ENCODE peak calls at places on chromosome 11, in ten cellular contexts. M is naive thymus-derived CD8-positive, alpha-beta T cell; T is fibroblast of lung; N is ACHN; Z is Right ventricle myocardium superior; H is posterior cingulate gyrus; U is cortex of kidney; X is epithelial cell of esophagus; P is iPS-NIHi11; C is NCI-H510A. O is an unnamed sample.

GRCh38 chr11:47886096-47886495 is 37.9 kb upstream of the NUP160 start:
- DNase-seq in Z (no peak), N (no peak), T (peak; percentile 63), M (no peak), U (no peak), P (no peak), C (no peak), X (peak; percentile 19), H (no peak), O (peak; percentile 86)

GRCh38 chr11:13207270-13207664 is 70.3 kb upstream of the BMAL1 start:
- DNase-seq in U (no peak), C (no peak), Z (no peak), X (peak; percentile 45), N (no peak), H (no peak), M (no peak), P (no peak), T (no peak), O (no peak)

GRCh38 chr11:9901931-9902330 is 238.1 kb downstream of the SWAP70 start:
- DNase-seq in H (no peak), U (no peak), C (no peak), P (no peak), X (no peak), N (no peak), M (no peak), Z (no peak), T (no peak), O (no peak)

GRCh38 chr11:46308632-46309419 is 31.4 kb downstream of the CREB3L1 start:
- DNase-seq in T (peak; percentile 74), H (peak; percentile 96), Z (peak; percentile 91), P (peak; percentile 84), U (no peak), M (peak; percentile 48), N (peak; percentile 66), C (no peak), X (peak; percentile 75), O (peak; percentile 79)

GRCh38 chr11:61978703-61979661 is 11.5 kb upstream of the FTH1 start:
- DNase-seq in H (peak; percentile 57), M (no peak), T (peak; percentile 68), Z (no peak), N (no peak), U (no peak), C (no peak), P (no peak), X (peak; percentile 77), O (peak; percentile 68)

GRCh38 chr11:131770801-131771200 is 400.4 kb downstream of the NTM start:
- DNase-seq in P (no peak), N (no peak), U (no peak), Z (no peak), X (no peak), T (peak; percentile 37), M (no peak), H (no peak), C (no peak), O (peak; percentile 80)

GRCh38 chr11:119169272-119169719 is 771 bp downstream of the NLRX1 start:
- DNase-seq in P (peak; percentile 74), Z (peak; percentile 57), N (peak; percentile 82), U (no peak), M (no peak), C (no peak), H (peak; percentile 89), X (peak; percentile 50), T (peak; percentile 10), O (peak; percentile 62)

GRCh38 chr11:69170704-69171103 is 15.0 kb downstream of the SMIM38 start:
- DNase-seq in T (no peak), Z (no peak), H (peak; percentile 57), M (no peak), X (peak; percentile 13), P (no peak), N (no peak), C (no peak), U (no peak), O (no peak)

GRCh38 chr11:70352601-70353000 is 45.7 kb upstream of the CTTN start:
- DNase-seq in N (no peak), X (no peak), C (no peak), U (no peak), H (no peak), M (no peak), P (no peak), Z (no peak), T (no peak), O (no peak)

GRCh38 chr11:36271794-36272409 is 17.3 kb downstream of the COMMD9 start:
- DNase-seq in Z (no peak), H (no peak), U (no peak), N (no peak), C (no peak), X (no peak), M (no peak), T (no peak), P (peak; percentile 33), O (no peak)

GRCh38 chr11:112882494-112883381 is 78.5 kb upstream of the NCAM1 start:
- DNase-seq in P (no peak), C (no peak), Z (peak; percentile 59), U (no peak), M (no peak), N (no peak), H (no peak), T (no peak), X (no peak), O (no peak)

GRCh38 chr11:118305726-118306125 is 1.2 kb downstream of the CD3E start:
- DNase-seq in N (no peak), Z (no peak), H (no peak), T (no peak), X (no peak), P (no peak), U (no peak), M (peak; percentile 23), C (no peak), O (no peak)

GRCh38 chr11:101974255-101974654 is 57.9 kb upstream of the ANGPTL5 start:
- DNase-seq in Z (no peak), P (no peak), U (no peak), N (peak; percentile 16), X (no peak), C (no peak), M (no peak), H (no peak), T (peak; percentile 38), O (peak; percentile 42)

GRCh38 chr11:77267910-77268309 is 33.6 kb downstream of the GDPD4 start:
- DNase-seq in Z (no peak), C (no peak), P (no peak), M (no peak), T (peak; percentile 74), H (no peak), X (peak; percentile 77), N (no peak), U (no peak), O (peak; percentile 84)

GRCh38 chr11:67289226-67289650 is at the start of gene ANKRD13D:
- DNase-seq in N (no peak), T (no peak), P (no peak), C (peak; percentile 80), U (no peak), Z (no peak), X (peak; percentile 70), H (no peak), M (peak; percentile 73), O (no peak)

GRCh38 chr11:35135222-35135621 is 3.7 kb upstream of the CD44 start:
- DNase-seq in T (no peak), U (no peak), H (no peak), M (no peak), N (no peak), Z (no peak), X (no peak), C (no peak), P (no peak), O (peak; percentile 15)

GRCh38 chr11:37277896-37278465 is 679.9 kb upstream of the RAG2 start:
- DNase-seq in H (no peak), C (no peak), X (no peak), P (no peak), N (no peak), Z (no peak), T (no peak), U (no peak), M (no peak), O (no peak)

GRCh38 chr11:65036931-65037330 is 4.1 kb upstream of the SAC3D1 start:
- DNase-seq in C (no peak), M (no peak), H (peak; percentile 93), Z (peak; percentile 83), X (no peak), N (no peak), U (no peak), T (no peak), P (no peak), O (no peak)

GRCh38 chr11:29984544-29984943 is 32.3 kb downstream of the KCNA4 start:
- DNase-seq in X (no peak), U (no peak), T (no peak), M (no peak), N (no peak), P (no peak), Z (peak; percentile 37), H (no peak), C (no peak), O (no peak)

GRCh38 chr11:86923993-86924766 is 31.0 kb downstream of the FZD4 start:
- DNase-seq in C (no peak), M (no peak), X (peak; percentile 11), Z (no peak), N (peak; percentile 90), P (peak; percentile 58), U (no peak), H (no peak), T (no peak), O (no peak)

GRCh38 chr11:99370557-99371200 is 349.9 kb downstream of the CNTN5 start:
- DNase-seq in U (no peak), M (no peak), P (peak; percentile 9), Z (peak; percentile 68), T (peak; percentile 88), C (no peak), H (peak; percentile 92), N (no peak), X (peak; percentile 63), O (peak; percentile 58)

GRCh38 chr11:62879150-62879549 is 1.5 kb upstream of the SLC3A2 start:
- DNase-seq in C (no peak), P (no peak), U (no peak), X (no peak), N (no peak), H (peak; percentile 48), T (no peak), Z (no peak), M (no peak), O (no peak)

GRCh38 chr11:75261474-75261847 is 20.9 kb downstream of the TPBGL start:
- DNase-seq in H (peak; percentile 67), X (no peak), M (no peak), N (no peak), U (no peak), C (no peak), Z (peak; percentile 32), T (no peak), P (no peak), O (no peak)

GRCh38 chr11:15988693-15989231 is 367.6 kb downstream of the SOX6 start:
- DNase-seq in U (no peak), H (no peak), Z (peak; percentile 41), C (no peak), N (no peak), X (no peak), M (no peak), T (no peak), P (peak; percentile 34), O (no peak)

GRCh38 chr11:133619397-133619796 is 87.1 kb upstream of the OPCML start:
- DNase-seq in U (no peak), C (no peak), M (no peak), X (no peak), H (no peak), Z (no peak), N (no peak), P (peak; percentile 25), T (no peak), O (no peak)